ENCODE peak calls at places on chromosome 15, in four cellular contexts. A, D, H and P are unnamed samples.

GRCh38 chr15:61173899-61174689 is 55.0 kb downstream of the RORA start:
- DNase-seq in A (no peak), D (no peak), H (no peak), P (no peak)

GRCh38 chr15:48374472-48374871 is 43.2 kb downstream of the DUT start:
- DNase-seq in A (no peak), D (no peak), H (no peak), P (no peak)

GRCh38 chr15:34693053-34693744 is 61.6 kb downstream of the GJD2 start:
- DNase-seq in A (no peak), D (no peak), H (no peak), P (no peak)

GRCh38 chr15:59550520-59550919 is 61.1 kb upstream of the GCNT3 start:
- DNase-seq in A (no peak), D (no peak), H (no peak), P (no peak)

GRCh38 chr15:58870451-58870850 is 63.0 kb downstream of the SLTM start:
- DNase-seq in A (no peak), D (no peak), H (no peak), P (no peak)

GRCh38 chr15:66261056-66261455 is 7.5 kb upstream of the MEGF11 start:
- DNase-seq in A (no peak), D (no peak), H (no peak), P (no peak)

GRCh38 chr15:46146002-46146401 is 511.2 kb downstream of the SQOR start:
- DNase-seq in A (no peak), D (no peak), H (no peak), P (no peak)

GRCh38 chr15:48052871-48053383 is 67.9 kb upstream of the SLC24A5 start:
- DNase-seq in A (no peak), D (no peak), H (no peak), P (no peak)

GRCh38 chr15:72092011-72092410 is 25.9 kb downstream of the MYO9A start:
- DNase-seq in A (no peak), D (no peak), H (no peak), P (no peak)

GRCh38 chr15:50190166-50190570 is 8.2 kb downstream of the SLC27A2 start:
- DNase-seq in A (no peak), D (no peak), H (no peak), P (no peak)

GRCh38 chr15:72319360-72319984 is 485 bp downstream of the CELF6 start:
- DNase-seq in A (peak; percentile 83), D (peak; percentile 92), H (peak; percentile 66), P (peak; percentile 66)

GRCh38 chr15:101615414-101615985 is 36.7 kb downstream of the TM2D3 start:
- DNase-seq in A (no peak), D (peak; percentile 85), H (peak; percentile 38), P (no peak)

GRCh38 chr15:79430901-79431635 is 1.1 kb upstream of the MINAR1 start:
- DNase-seq in A (no peak), D (peak; percentile 23), H (no peak), P (no peak)

GRCh38 chr15:92061511-92062200 is 208.1 kb downstream of the SLCO3A1 start:
- DNase-seq in A (no peak), D (no peak), H (no peak), P (no peak)

GRCh38 chr15:83115831-83116565 is 8.6 kb downstream of the TM6SF1 start:
- DNase-seq in A (no peak), D (no peak), H (no peak), P (no peak)

GRCh38 chr15:86398986-86399677 is 319.5 kb downstream of the AGBL1 start:
- DNase-seq in A (no peak), D (no peak), H (no peak), P (no peak)

GRCh38 chr15:71357357-71357756 is 242.1 kb downstream of the THSD4 start:
- DNase-seq in A (no peak), D (no peak), H (no peak), P (no peak)

GRCh38 chr15:73631915-73632669 is 1.1 kb downstream of the NPTN start:
- DNase-seq in A (no peak), D (no peak), H (peak; percentile 38), P (peak; percentile 62)

DNA sequence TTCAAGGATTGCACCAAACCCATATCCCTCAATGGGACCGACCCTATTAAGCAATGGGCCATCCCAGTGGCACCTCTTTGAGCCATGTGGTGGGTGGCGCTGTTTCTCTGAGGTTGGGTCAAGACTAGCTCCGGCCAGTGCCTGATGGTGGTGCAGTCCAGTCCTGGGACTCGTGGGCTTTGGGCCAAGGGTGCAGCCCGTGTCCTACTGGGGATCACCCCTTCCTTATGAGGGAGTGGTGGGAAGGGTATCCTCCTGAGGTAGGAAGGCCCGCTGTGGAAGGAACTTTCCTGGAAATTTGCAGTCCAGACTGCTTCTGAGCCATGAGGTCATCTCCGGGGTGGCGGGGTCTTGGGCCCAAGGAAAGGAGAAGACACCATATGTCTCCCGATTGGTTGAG is 231.6 kb downstream of the SNRPN start:
- DNase-seq in A (peak; percentile 12), D (no peak), H (no peak), P (no peak)
- H3K9me3 ChIP-seq in A (no peaks in the 10 kb centered on the region), D (peaks cover 6% of the 10 kb centered on the region), H (peaks cover 26% of the 10 kb centered on the region), P (peaks cover 95% of the 10 kb centered on the region)

DNA sequence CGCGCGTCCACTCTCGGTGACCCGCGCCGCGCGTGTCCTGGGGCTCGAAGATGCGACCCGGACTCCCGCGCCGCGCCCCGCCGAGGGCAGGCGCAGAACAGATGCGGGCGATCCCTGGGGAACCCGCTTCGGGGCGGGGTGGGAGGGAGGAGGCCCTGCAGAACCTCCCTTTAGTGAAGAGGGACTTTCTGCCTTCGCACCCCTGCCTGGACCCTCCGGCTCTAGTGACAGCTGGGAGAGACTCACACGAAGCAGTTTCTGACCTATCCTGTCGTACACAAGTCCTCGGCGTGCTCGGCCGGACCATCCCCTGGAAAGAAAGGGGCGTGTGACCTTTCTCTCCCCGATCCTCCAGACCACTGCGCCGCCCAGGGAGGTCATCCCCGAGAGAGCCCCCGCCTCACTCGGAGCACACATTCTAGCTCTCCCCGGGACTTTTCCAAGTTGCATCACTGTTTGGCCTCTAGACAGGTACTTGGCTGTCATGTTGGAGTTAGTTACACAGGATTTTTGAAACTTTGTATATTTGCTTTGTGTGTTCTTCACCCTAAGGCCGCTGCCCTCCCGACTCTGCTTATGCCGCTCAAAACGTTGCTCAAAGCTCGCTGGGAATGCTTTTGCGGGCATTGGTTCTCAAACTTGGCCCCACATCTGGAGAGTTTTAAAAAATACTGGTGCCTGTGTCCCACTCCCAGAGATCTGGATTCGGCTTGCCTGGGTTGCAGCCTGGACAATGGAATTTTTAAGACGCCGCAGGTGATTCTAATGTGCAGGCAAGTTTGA is 581 bp downstream of the CGNL1 start:
- DNase-seq in A (peak; percentile 52), D (peak; percentile 77), H (peak; percentile 55), P (no peak)
- H3K4me3 ChIP-seq in A (peak overlapping the region; percentile 73), D (peak overlapping the region; percentile 93), H (peak overlapping the region; percentile 87), P (peak overlapping the region; percentile 83)

GRCh38 chr15:75673426-75674247 is 25.9 kb downstream of the SNX33 start:
- DNase-seq in A (no peak), D (peak; percentile 92), H (peak; percentile 87), P (no peak)
- H3K9me3 ChIP-seq in A (no peaks in the 10 kb centered on the region), D (no peaks in the 10 kb centered on the region), H (no peaks in the 10 kb centered on the region), P (no peaks in the 10 kb centered on the region)

DNA sequence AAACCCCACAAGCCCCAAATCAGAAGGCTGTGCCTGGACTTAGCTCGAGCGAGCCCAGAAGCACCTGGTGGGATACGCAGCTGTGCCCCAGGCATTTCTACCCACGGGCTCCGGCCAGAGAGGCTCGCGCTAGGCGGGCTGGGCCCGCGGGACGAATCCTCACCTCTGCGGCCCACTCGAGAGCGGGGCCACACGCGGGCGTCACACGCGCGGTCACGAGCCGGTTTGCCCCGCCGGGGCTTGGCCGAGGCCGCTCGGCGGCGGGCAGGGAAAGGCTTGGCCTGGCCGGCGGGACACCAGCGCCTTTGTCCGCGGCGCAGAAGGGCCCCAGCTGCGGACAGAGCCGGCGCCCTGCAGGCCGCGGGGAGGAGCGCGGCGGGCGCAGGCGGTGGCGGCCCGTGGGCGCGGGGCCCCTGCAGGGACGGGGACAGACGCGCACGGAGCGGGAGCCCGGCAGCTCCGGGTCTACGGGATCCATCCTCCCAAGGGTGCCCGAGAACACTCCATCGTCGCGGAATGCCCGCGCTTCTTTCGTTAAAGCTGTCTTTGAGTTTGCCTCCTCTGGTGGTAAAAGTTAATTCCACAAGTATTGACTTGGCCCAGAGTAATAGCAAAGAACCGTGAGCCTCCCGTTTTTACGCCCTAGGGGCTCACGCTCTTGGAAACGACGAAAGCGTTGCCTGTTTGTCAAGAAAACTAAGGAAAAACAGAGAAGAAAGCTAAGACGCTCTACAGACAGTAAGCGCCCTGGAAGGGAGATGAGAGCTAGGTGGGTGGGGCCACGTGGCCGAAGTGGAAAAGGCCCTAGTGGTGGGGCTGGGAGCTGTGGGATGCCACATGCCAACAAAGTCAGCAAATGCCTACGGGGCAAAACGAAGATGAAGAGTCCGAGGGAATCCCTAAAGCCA is 26.4 kb downstream of the TYRO3 start:
- DNase-seq in A (peak; percentile 79), D (no peak), H (peak; percentile 66), P (no peak)
- H3K4me3 ChIP-seq in A (peak overlapping the region; percentile 45), D (peak overlapping the region; percentile 59), H (peak overlapping the region; percentile 52), P (peak overlapping the region; percentile 41)

GRCh38 chr15:25088261-25088790 is 133.5 kb downstream of the SNRPN start:
- DNase-seq in A (no peak), D (no peak), H (no peak), P (no peak)
- H3K9me3 ChIP-seq in A (no peaks in the 10 kb centered on the region), D (peaks cover 65% of the 10 kb centered on the region), H (peaks cover 97% of the 10 kb centered on the region), P (peaks cover 93% of the 10 kb centered on the region)

GRCh38 chr15:99435138-99435695 is 130.6 kb upstream of the MEF2A start:
- DNase-seq in A (peak; percentile 57), D (peak; percentile 96), H (no peak), P (peak; percentile 73)
- H3K4me3 ChIP-seq in A (no peak overlapping the region), D (peak overlapping the region; percentile 22), H (no peak overlapping the region), P (peak overlapping the region; percentile 35)

DNA sequence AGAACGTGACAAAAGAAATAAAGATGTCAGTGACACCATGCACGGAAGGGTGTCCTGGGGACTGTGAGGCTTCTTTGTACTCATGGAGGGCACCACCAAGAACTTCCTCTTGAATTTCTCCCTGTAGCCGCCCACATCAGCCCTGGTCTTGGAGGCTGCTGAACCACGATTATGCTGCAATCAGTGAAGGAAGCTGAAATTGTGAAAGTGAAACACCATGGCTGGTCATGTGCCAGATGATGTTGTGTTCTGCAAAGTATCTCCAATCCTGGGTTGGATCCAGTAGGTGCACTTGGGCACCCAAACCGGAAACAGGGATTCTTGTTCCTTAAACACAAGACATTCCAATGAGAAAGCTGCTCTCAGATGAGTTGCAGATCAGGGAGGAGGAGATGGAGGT is 104.4 kb upstream of the GOLGA6L6 start:
- DNase-seq in A (no peak), D (peak; percentile 34), H (no peak), P (peak; percentile 87)
- H3K9me3 ChIP-seq in A (no peaks in the 10 kb centered on the region), D (no peaks in the 10 kb centered on the region), H (no peaks in the 10 kb centered on the region), P (no peaks in the 10 kb centered on the region)

GRCh38 chr15:90004671-90005070 is 3.5 kb downstream of the ZNF710 start:
- DNase-seq in A (no peak), D (no peak), H (peak; percentile 36), P (no peak)

GRCh38 chr15:90001683-90002427 is 731 bp downstream of the ZNF710 start:
- DNase-seq in A (peak; percentile 76), D (peak; percentile 87), H (peak; percentile 73), P (no peak)

GRCh38 chr15:90004252-90004651 is 3.1 kb downstream of the ZNF710 start:
- DNase-seq in A (no peak), D (no peak), H (peak; percentile 23), P (no peak)

GRCh38 chr15:90002428-90002844 is 1.3 kb downstream of the ZNF710 start:
- DNase-seq in A (peak; percentile 59), D (peak; percentile 81), H (peak; percentile 52), P (no peak)

DNA sequence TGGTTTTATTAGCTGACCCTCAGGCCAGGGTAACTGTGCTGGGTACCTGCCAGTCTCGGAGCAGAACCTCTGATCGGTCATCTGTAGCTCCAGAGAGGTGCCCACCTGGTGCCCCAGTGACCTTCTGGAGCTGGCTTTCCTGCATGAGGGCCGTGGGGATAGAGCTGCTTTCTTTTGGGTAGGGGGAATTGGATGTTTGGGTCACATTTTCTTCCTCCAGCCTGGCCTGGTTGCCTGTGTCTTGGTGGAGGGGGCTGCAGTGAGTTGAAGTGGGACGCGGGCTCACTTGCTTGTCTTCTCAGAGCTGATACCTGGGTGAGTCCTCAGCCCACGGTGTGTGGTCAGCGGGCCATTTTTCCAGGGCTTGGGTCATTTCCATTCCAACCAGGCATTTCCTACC is 2.6 kb downstream of the ZNF710 start:
- DNase-seq in A (no peak), D (no peak), H (no peak), P (no peak)
- H3K4me3 ChIP-seq in A (peak overlapping the region; percentile 83), D (no peak overlapping the region), H (no peak overlapping the region), P (no peak overlapping the region)